ENCODE peak calls at places on chromosomes 13 and 19, in ten cellular contexts. M, X, L, U, K, D, A, G, Z and B are unnamed samples.

GRCh38 chr13:24693862-24694471 is 13.8 kb downstream of the ATP12A start:
- DNase-seq in M (peak), Z (peak), G (no peak), L (peak), X (peak), A (no peak), K (peak), D (peak), U (peak), B (peak)

GRCh38 chr13:70923863-70924752 is 815.9 kb upstream of the KLHL1 start:
- DNase-seq in A (no peak), G (no peak), L (no peak), K (no peak), X (peak), U (no peak), Z (peak), M (no peak), D (no peak), B (peak)

GRCh38 chr19:42276284-42276683 is 7.2 kb downstream of the CIC start:
- DNase-seq in Z (no peak), G (no peak), M (no peak), A (no peak), X (no peak), U (no peak), D (no peak), K (no peak), L (no peak), B (no peak)

GRCh38 chr19:7534531-7534980 is 961 bp upstream of the PNPLA6 start:
- DNase-seq in Z (peak), D (peak), K (peak), X (peak), M (peak), L (peak), A (peak), G (peak), U (peak), B (peak)

GRCh38 chr19:7258840-7259395 is 35.3 kb downstream of the INSR start:
- DNase-seq in Z (no peak), G (no peak), M (no peak), X (no peak), K (no peak), D (no peak), L (no peak), A (no peak), U (no peak), B (no peak)

GRCh38 chr19:38134538-38135149 is 89.4 kb downstream of the DPF1 start:
- DNase-seq in U (peak), L (peak), M (peak), G (no peak), X (peak), K (peak), D (peak), A (no peak), Z (peak), B (peak)

GRCh38 chr13:100608906-100609305 is 20.3 kb upstream of the GGACT start:
- DNase-seq in M (no peak), L (no peak), X (peak), K (no peak), A (no peak), U (no peak), D (peak), Z (peak), G (no peak), B (no peak)

GRCh38 chr13:24271611-24272451 is 37.5 kb upstream of the C1QTNF9 start:
- DNase-seq in D (no peak), M (peak), L (no peak), K (peak), U (peak), G (peak), X (peak), Z (peak), A (peak), B (peak)

GRCh38 chr13:102983496-102983895 is 82.7 kb downstream of the SLC10A2 start:
- DNase-seq in U (peak), L (no peak), G (no peak), X (peak), D (no peak), M (no peak), A (no peak), Z (no peak), K (peak), B (no peak)

DNA sequence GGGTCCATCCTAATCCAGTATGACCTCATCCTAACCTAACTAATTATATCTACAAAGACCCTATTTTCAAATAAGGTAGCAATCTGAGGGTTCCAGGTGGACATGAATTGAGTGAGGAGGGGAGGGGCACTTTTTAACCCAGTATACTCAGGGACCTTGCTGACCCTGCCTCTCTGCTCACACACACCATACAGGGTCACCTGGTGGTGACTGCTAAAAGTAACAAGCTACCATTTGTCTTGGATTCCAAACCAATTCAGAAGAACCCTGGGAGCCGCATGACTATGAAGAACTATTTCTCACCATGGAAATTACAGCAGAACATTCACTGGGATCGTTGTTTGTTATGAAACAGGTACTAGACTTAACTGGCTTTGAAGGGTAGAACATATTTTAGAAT is 151.9 kb downstream of the LACC1 start:
- DNase-seq in A (no peak), U (no peak), D (no peak), M (no peak), Z (no peak), X (no peak), G (no peak), L (no peak), K (no peak), B (no peak)
- TF ChIP-seq CTCF in A (no peak), U (no peak), D (no peak), M (no peak), Z (no peak), X (no peak), G (no peak), L (no peak), K (no peak), B (no peak)

GRCh38 chr13:31437975-31438374 is 238.2 kb downstream of the B3GLCT start:
- DNase-seq in X (no peak), K (no peak), G (peak), D (no peak), U (peak), A (no peak), L (no peak), Z (no peak), M (peak), B (no peak)
- TF ChIP-seq CTCF in X (no peak), K (no peak), G (no peak), D (no peak), U (no peak), A (no peak), L (no peak), Z (no peak), M (no peak), B (no peak)

DNA sequence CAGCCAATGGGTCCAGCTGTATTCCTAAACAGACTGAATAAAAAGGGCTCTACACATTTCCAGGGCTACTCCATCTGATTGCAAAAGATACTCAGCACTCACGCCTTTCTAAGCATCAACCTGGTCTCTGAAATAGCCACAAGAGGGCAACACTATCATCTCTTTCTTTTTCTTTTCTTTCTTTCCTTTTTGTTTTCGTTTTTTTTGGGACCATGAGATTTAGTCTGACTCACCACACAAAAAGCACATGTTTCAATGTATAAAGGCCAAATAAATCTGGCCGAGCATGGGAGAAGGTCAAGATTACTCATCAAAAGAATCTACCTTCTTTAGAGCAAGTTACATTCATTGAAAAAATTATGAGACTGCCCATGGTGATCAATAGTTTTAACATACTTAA is 805.6 kb upstream of the ARGLU1 start:
- DNase-seq in L (no peak), D (no peak), Z (peak), G (peak), X (peak), A (no peak), K (peak), M (no peak), U (peak), B (peak)
- TF ChIP-seq CTCF in L (no peak), D (peak), Z (peak), G (peak), X (peak), A (peak), K (peak), M (peak), U (peak), B (peak)

GRCh38 chr19:14515501-14516047 is 2.6 kb downstream of the DNAJB1 start:
- DNase-seq in G (no peak), A (no peak), Z (no peak), D (no peak), M (no peak), X (no peak), U (no peak), L (no peak), K (no peak), B (no peak)

GRCh38 chr19:14517840-14518505 is at the start of gene DNAJB1:
- DNase-seq in Z (peak), L (peak), A (peak), D (peak), K (peak), M (peak), U (peak), G (no peak), X (peak), B (peak)

GRCh38 chr19:14516746-14517438 is 1.3 kb downstream of the DNAJB1 start:
- DNase-seq in K (no peak), L (no peak), X (no peak), A (no peak), Z (no peak), M (no peak), U (no peak), D (no peak), G (no peak), B (no peak)

GRCh38 chr19:14516048-14516534 is 2.1 kb downstream of the DNAJB1 start:
- DNase-seq in L (no peak), G (no peak), D (no peak), K (no peak), M (no peak), Z (no peak), X (no peak), A (no peak), U (no peak), B (no peak)

GRCh38 chr19:14517446-14517839 is 754 bp downstream of the DNAJB1 start:
- DNase-seq in Z (peak), X (no peak), U (no peak), K (no peak), L (no peak), G (no peak), D (no peak), A (no peak), M (no peak), B (no peak)
- TF ChIP-seq CTCF in Z (no peak), X (no peak), U (no peak), K (no peak), L (no peak), G (no peak), D (no peak), A (no peak), M (no peak), B (no peak)

GRCh38 chr13:49220035-49220855 is at the start of gene MLNR:
- DNase-seq in L (peak), G (no peak), M (peak), D (no peak), X (no peak), Z (no peak), A (peak), U (peak), K (peak), B (no peak)

GRCh38 chr13:49226613-49227012 is 6.5 kb downstream of the MLNR start:
- DNase-seq in X (no peak), L (no peak), Z (no peak), M (no peak), D (no peak), G (no peak), U (no peak), K (no peak), A (no peak), B (no peak)

GRCh38 chr13:49219647-49220034 is 497 bp upstream of the MLNR start:
- DNase-seq in Z (no peak), D (no peak), L (no peak), K (no peak), A (no peak), X (no peak), M (no peak), G (no peak), U (no peak), B (peak)

GRCh38 chr13:49220856-49221614 is 897 bp downstream of the MLNR start:
- DNase-seq in K (peak), L (no peak), D (no peak), U (no peak), X (no peak), Z (no peak), A (no peak), M (peak), G (no peak), B (no peak)

GRCh38 chr13:49225358-49226042 is 5.4 kb downstream of the MLNR start:
- DNase-seq in K (peak), G (no peak), L (no peak), D (no peak), A (no peak), M (no peak), U (no peak), Z (peak), X (no peak), B (no peak)
- TF ChIP-seq CTCF in K (no peak), G (no peak), L (no peak), D (no peak), A (no peak), M (no peak), U (no peak), Z (no peak), X (no peak), B (no peak)

DNA sequence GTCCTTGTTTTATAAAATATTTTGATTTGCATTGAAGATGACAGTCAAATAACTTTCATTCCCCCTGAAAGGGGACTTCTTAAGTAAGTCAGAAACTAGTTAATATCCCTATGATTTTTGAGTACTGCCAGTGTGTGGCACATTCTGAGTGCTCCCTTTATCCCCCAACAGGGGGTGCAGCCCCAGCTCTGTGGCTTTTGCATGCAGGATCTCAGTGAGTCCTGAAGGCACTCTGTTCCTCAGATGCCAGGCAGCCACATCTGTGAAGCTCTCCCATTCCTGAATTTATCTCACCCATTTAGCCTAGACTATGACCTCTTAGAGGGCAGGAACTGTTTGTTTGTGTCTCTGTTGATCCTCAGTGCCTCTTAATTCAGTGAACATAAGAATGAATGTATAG is 123.1 kb downstream of the CDK8 start:
- DNase-seq in D (peak), L (peak), A (peak), X (peak), U (peak), Z (peak), K (peak), M (peak), G (no peak), B (no peak)
- TF ChIP-seq CTCF in D (peak), L (no peak), A (peak), X (peak), U (peak), Z (peak), K (peak), M (peak), G (peak), B (peak)

GRCh38 chr13:95298169-95298940 is 2.9 kb downstream of the ABCC4 start:
- DNase-seq in G (no peak), D (no peak), A (no peak), K (no peak), Z (no peak), U (no peak), M (no peak), L (no peak), X (no peak), B (no peak)

GRCh38 chr13:95295026-95295425 is 6.2 kb downstream of the ABCC4 start:
- DNase-seq in U (no peak), X (no peak), Z (no peak), K (peak), G (no peak), M (no peak), D (no peak), L (no peak), A (no peak), B (no peak)

GRCh38 chr13:95292622-95293021 is 8.6 kb downstream of the ABCC4 start:
- DNase-seq in D (no peak), X (no peak), L (no peak), M (no peak), K (no peak), U (no peak), G (no peak), Z (no peak), A (no peak), B (no peak)

GRCh38 chr13:95298971-95299627 is 2.2 kb downstream of the ABCC4 start:
- DNase-seq in K (peak), X (peak), D (no peak), Z (peak), L (no peak), A (no peak), U (peak), M (no peak), G (no peak), B (peak)

DNA sequence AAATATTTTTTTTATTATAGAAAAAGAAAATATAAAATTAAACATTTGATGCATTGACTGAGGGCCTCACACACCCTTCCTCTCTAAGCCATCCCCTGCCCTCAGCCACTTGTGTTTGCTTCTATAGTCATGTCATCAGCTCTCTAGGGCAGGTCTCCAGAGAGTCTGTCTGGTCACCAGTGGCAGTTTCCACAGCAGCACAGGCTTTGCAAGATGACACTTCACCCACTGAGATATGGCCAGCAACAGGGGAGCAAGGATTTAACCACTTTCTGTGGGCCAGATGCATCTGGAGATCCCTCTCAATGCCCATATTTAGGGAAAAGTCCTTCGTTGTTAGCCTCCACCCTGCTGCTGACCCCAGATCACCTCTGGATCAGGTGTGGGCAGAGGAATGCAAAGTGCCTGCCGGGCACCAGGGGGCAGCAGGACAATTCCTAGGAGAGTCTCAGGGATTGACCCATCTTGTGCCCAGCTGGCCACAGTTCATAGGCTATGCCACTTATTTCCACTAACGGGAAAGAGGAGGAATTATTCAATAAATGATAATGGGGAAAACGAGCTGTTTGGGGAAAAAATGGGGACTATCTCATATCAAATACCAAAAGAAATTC is 4.8 kb downstream of the ABCC4 start:
- DNase-seq in M (peak), G (no peak), Z (peak), U (peak), K (no peak), D (peak), A (peak), L (peak), X (no peak), B (no peak)
- TF ChIP-seq CTCF in M (peak), G (peak), Z (peak), U (peak), K (peak), D (peak), A (peak), L (peak), X (peak), B (peak)